ENCODE peak calls at places on chromosomes 3 and 15, in five cellular contexts. D is activated CD4-positive, alpha-beta T cell treated with anti-CD3 and anti-CD28 coated beads for 36 hours; W is stimulated activated CD8-positive, alpha-beta memory T cell treated with anti-CD3 and anti-CD28 coated beads, Interleukin-7, amount 100 ng/mL, for 1 hour; P is activated CD8-positive, alpha-beta memory T cell treated with anti-CD3 and anti-CD28 coated beads, Interleukin-2, amount 50 U/mL, for 4 hours; S is stimulated activated CD4-positive, alpha-beta T cell treated with anti-CD3 and anti-CD28 coated beads, Interleukin-15, amount 100 ng/mL, for 24 hours. X is an unnamed sample.

GRCh38 chr15:101523560-101523940 is 34.0 kb upstream of the PCSK6 start:
- DNase-seq in D (no peak), W (no peak), P (no peak), S (no peak), X (peak; percentile 42)

GRCh38 chr3:41565948-41566347 is 366.6 kb downstream of the CTNNB1 start:
- DNase-seq in D (no peak), W (no peak), P (no peak), S (no peak), X (no peak)

GRCh38 chr3:48222616-48223513 is at the start of gene CAMP:
- DNase-seq in D (no peak), W (no peak), P (no peak), S (no peak), X (peak; percentile 42)

GRCh38 chr3:160225181-160226025 is at the start of gene C3orf80:
- DNase-seq in D (peak; percentile 76), W (no peak), P (peak; percentile 27), S (peak; percentile 69), X (peak; percentile 69)

GRCh38 chr3:188230962-188231361 is 77.0 kb downstream of the LPP start:
- DNase-seq in D (no peak), W (no peak), P (no peak), S (no peak), X (peak; percentile 84)

GRCh38 chr3:102434715-102435114 is at the start of gene ZPLD1:
- DNase-seq in D (no peak), W (no peak), P (no peak), S (no peak), X (no peak)

GRCh38 chr3:186427627-186428026 is 65.6 kb upstream of the DGKG start:
- DNase-seq in D (no peak), W (no peak), P (no peak), S (no peak), X (no peak)

GRCh38 chr3:171874879-171875278 is 31.7 kb downstream of the TMEM212 start:
- DNase-seq in D (no peak), W (no peak), P (no peak), S (no peak), X (no peak)

GRCh38 chr3:16477501-16477900 is 36.0 kb downstream of the RFTN1 start:
- DNase-seq in D (no peak), W (no peak), P (no peak), S (no peak), X (no peak)

GRCh38 chr3:167940241-167940640 is 155.5 kb downstream of the GOLIM4 start:
- DNase-seq in D (no peak), W (no peak), P (no peak), S (no peak), X (no peak)

GRCh38 chr3:117998071-117998470 is 1036.6 kb downstream of the IGSF11 start:
- DNase-seq in D (no peak), W (no peak), P (no peak), S (peak; percentile 1), X (no peak)

GRCh38 chr15:58498821-58499580 is 67.2 kb downstream of the LIPC start:
- DNase-seq in D (no peak), W (no peak), P (no peak), S (no peak), X (no peak)

GRCh38 chr3:139265131-139266016 is 78.4 kb upstream of the MRPS22 start:
- DNase-seq in D (no peak), W (no peak), P (no peak), S (no peak), X (no peak)

GRCh38 chr3:23739536-23739935 is 66.2 kb upstream of the UBE2E1 start:
- DNase-seq in D (no peak), W (no peak), P (no peak), S (no peak), X (no peak)

GRCh38 chr3:11288786-11289637 is 16.8 kb downstream of the ATG7 start:
- DNase-seq in D (no peak), W (no peak), P (no peak), S (no peak), X (no peak)

GRCh38 chr15:49037546-49037940 is 8.7 kb downstream of the SECISBP2L start:
- DNase-seq in D (no peak), W (no peak), P (no peak), S (no peak), X (no peak)

GRCh38 chr15:85479071-85479647 is 98.8 kb downstream of the AKAP13 start:
- DNase-seq in D (no peak), W (no peak), P (no peak), S (no peak), X (no peak)

GRCh38 chr3:8282541-8283165 is 219.0 kb upstream of the LMCD1 start:
- DNase-seq in D (no peak), W (no peak), P (no peak), S (no peak), X (no peak)

GRCh38 chr3:157175678-157176077 is 15.7 kb upstream of the CCNL1 start:
- DNase-seq in D (peak; percentile 49), W (no peak), P (no peak), S (peak; percentile 39), X (no peak)

GRCh38 chr3:50270841-50271240 is 1.9 kb downstream of the SEMA3B start:
- DNase-seq in D (no peak), W (no peak), P (no peak), S (no peak), X (no peak)

GRCh38 chr3:195708626-195709481 is 11.9 kb upstream of the MUC20 start:
- DNase-seq in D (no peak), W (no peak), P (no peak), S (no peak), X (no peak)

GRCh38 chr3:152021951-152022461 is 148.6 kb downstream of the SUCNR1 start:
- DNase-seq in D (peak; percentile 64), W (no peak), P (no peak), S (peak; percentile 55), X (no peak)

GRCh38 chr3:111846717-111847116 is 12.3 kb upstream of the PHLDB2 start:
- DNase-seq in D (no peak), W (no peak), P (no peak), S (no peak), X (no peak)

GRCh38 chr3:149382091-149382467 is 4.6 kb upstream of the TM4SF1 start:
- DNase-seq in D (no peak), W (no peak), P (no peak), S (no peak), X (no peak)

GRCh38 chr15:93088200-93088980 is 621 bp downstream of the RGMA start:
- DNase-seq in D (peak; percentile 40), W (no peak), P (no peak), S (peak; percentile 36), X (no peak)

GRCh38 chr3:23999012-23999641 is 54.0 kb downstream of the NR1D2 start:
- DNase-seq in D (peak; percentile 84), W (peak; percentile 19), P (peak; percentile 54), S (peak; percentile 79), X (peak; percentile 92)

GRCh38 chr3:11589706-11590105 is 54.0 kb downstream of the VGLL4 start:
- DNase-seq in D (no peak), W (no peak), P (no peak), S (no peak), X (no peak)

GRCh38 chr3:62870321-62870720 is 4.9 kb downstream of the CADPS start:
- DNase-seq in D (no peak), W (no peak), P (no peak), S (no peak), X (no peak)

GRCh38 chr3:123119802-123120201 is 53.0 kb downstream of the PDIA5 start:
- DNase-seq in D (no peak), W (no peak), P (no peak), S (no peak), X (no peak)

X was measured in ascending aorta.